ENCODE peak calls at places on chromosome 15, in seven cellular contexts. One of them, this sample, is unnamed.

GRCh38 chr15:77066961-77067690 is 3.8 kb downstream of the TSPAN3 start:
- DNase-seq in breast epithelium: no peak
- DNase-seq in OCI-LY7: no peak
- DNase-seq in cardiac muscle cell: no peak
- DNase-seq in MM.1S: no peak
- DNase-seq in ovary: no peak
- DNase-seq in CD8-positive, alpha-beta T cell: no peak
- DNase-seq in this sample: no peak

GRCh38 chr15:78937132-78937739 is 7.6 kb downstream of the CTSH start:
- DNase-seq in cardiac muscle cell: peak; percentile 86
- DNase-seq in CD8-positive, alpha-beta T cell: no peak
- DNase-seq in breast epithelium: no peak
- DNase-seq in MM.1S: no peak
- DNase-seq in OCI-LY7: no peak
- DNase-seq in ovary: peak; percentile 63
- DNase-seq in this sample: peak; percentile 45

GRCh38 chr15:77821188-77821958 is 188.7 kb upstream of the LINGO1 start:
- DNase-seq in OCI-LY7: peak; percentile 64
- DNase-seq in breast epithelium: peak; percentile 24
- DNase-seq in cardiac muscle cell: peak; percentile 72
- DNase-seq in ovary: peak; percentile 33
- DNase-seq in CD8-positive, alpha-beta T cell: no peak
- DNase-seq in MM.1S: peak; percentile 57
- DNase-seq in this sample: peak; percentile 65

GRCh38 chr15:29774900-29775299 is 47.4 kb downstream of the TJP1 start:
- DNase-seq in CD8-positive, alpha-beta T cell: no peak
- DNase-seq in breast epithelium: no peak
- DNase-seq in OCI-LY7: no peak
- DNase-seq in cardiac muscle cell: peak; percentile 57
- DNase-seq in MM.1S: no peak
- DNase-seq in ovary: no peak
- DNase-seq in this sample: peak; percentile 42

GRCh38 chr15:69976366-69976994 is 121.2 kb downstream of the TLE3 start:
- DNase-seq in OCI-LY7: peak; percentile 81
- DNase-seq in CD8-positive, alpha-beta T cell: peak; percentile 59
- DNase-seq in cardiac muscle cell: peak; percentile 72
- DNase-seq in ovary: no peak
- DNase-seq in breast epithelium: no peak
- DNase-seq in MM.1S: peak; percentile 69
- DNase-seq in this sample: peak; percentile 64

GRCh38 chr15:51077565-51078153 is 17.0 kb downstream of the TNFAIP8L3 start:
- DNase-seq in CD8-positive, alpha-beta T cell: peak; percentile 55
- DNase-seq in breast epithelium: peak; percentile 27
- DNase-seq in MM.1S: peak; percentile 77
- DNase-seq in cardiac muscle cell: peak; percentile 86
- DNase-seq in ovary: peak; percentile 89
- DNase-seq in OCI-LY7: peak; percentile 78
- DNase-seq in this sample: peak; percentile 68

GRCh38 chr15:67164401-67164791 is 90.1 kb downstream of the AAGAB start:
- DNase-seq in MM.1S: no peak
- DNase-seq in OCI-LY7: no peak
- DNase-seq in breast epithelium: no peak
- DNase-seq in cardiac muscle cell: peak; percentile 35
- DNase-seq in CD8-positive, alpha-beta T cell: no peak
- DNase-seq in ovary: peak; percentile 36
- DNase-seq in this sample: peak; percentile 61

GRCh38 chr15:86773766-86774165 is 694.1 kb downstream of the AGBL1 start:
- DNase-seq in OCI-LY7: no peak
- DNase-seq in MM.1S: no peak
- DNase-seq in CD8-positive, alpha-beta T cell: no peak
- DNase-seq in ovary: no peak
- DNase-seq in cardiac muscle cell: no peak
- DNase-seq in breast epithelium: no peak
- DNase-seq in this sample: no peak

GRCh38 chr15:91508633-91509032 is 344.9 kb upstream of the SLCO3A1 start:
- DNase-seq in ovary: no peak
- DNase-seq in cardiac muscle cell: peak; percentile 20
- DNase-seq in CD8-positive, alpha-beta T cell: no peak
- DNase-seq in breast epithelium: no peak
- DNase-seq in MM.1S: no peak
- DNase-seq in OCI-LY7: no peak
- DNase-seq in this sample: no peak

GRCh38 chr15:74333093-74333492 is 34.4 kb downstream of the CYP11A1 start:
- DNase-seq in OCI-LY7: no peak
- DNase-seq in MM.1S: no peak
- DNase-seq in ovary: peak; percentile 11
- DNase-seq in cardiac muscle cell: no peak
- DNase-seq in CD8-positive, alpha-beta T cell: no peak
- DNase-seq in breast epithelium: no peak
- DNase-seq in this sample: no peak

GRCh38 chr15:44147636-44148035 is 47.4 kb downstream of the FRMD5 start:
- DNase-seq in breast epithelium: no peak
- DNase-seq in OCI-LY7: no peak
- DNase-seq in cardiac muscle cell: no peak
- DNase-seq in MM.1S: no peak
- DNase-seq in CD8-positive, alpha-beta T cell: no peak
- DNase-seq in ovary: no peak
- DNase-seq in this sample: no peak

GRCh38 chr15:35499723-35500122 is 46.2 kb downstream of the DPH6 start:
- DNase-seq in ovary: no peak
- DNase-seq in cardiac muscle cell: no peak
- DNase-seq in MM.1S: no peak
- DNase-seq in breast epithelium: no peak
- DNase-seq in CD8-positive, alpha-beta T cell: no peak
- DNase-seq in OCI-LY7: no peak
- DNase-seq in this sample: no peak

GRCh38 chr15:26667222-26667988 is 105.5 kb downstream of the GABRB3 start:
- DNase-seq in MM.1S: no peak
- DNase-seq in CD8-positive, alpha-beta T cell: no peak
- DNase-seq in breast epithelium: peak; percentile 22
- DNase-seq in ovary: no peak
- DNase-seq in cardiac muscle cell: no peak
- DNase-seq in OCI-LY7: no peak
- DNase-seq in this sample: no peak

GRCh38 chr15:36347272-36347864 is 232.1 kb upstream of the CDIN1 start:
- DNase-seq in MM.1S: no peak
- DNase-seq in ovary: no peak
- DNase-seq in OCI-LY7: no peak
- DNase-seq in cardiac muscle cell: no peak
- DNase-seq in CD8-positive, alpha-beta T cell: no peak
- DNase-seq in breast epithelium: no peak
- DNase-seq in this sample: no peak

GRCh38 chr15:67176195-67176971 is 78.1 kb downstream of the AAGAB start:
- DNase-seq in ovary: peak; percentile 22
- DNase-seq in breast epithelium: no peak
- DNase-seq in MM.1S: no peak
- DNase-seq in CD8-positive, alpha-beta T cell: no peak
- DNase-seq in cardiac muscle cell: no peak
- DNase-seq in OCI-LY7: no peak
- DNase-seq in this sample: no peak

GRCh38 chr15:38373016-38373415 is 80.9 kb upstream of the FAM98B start:
- DNase-seq in breast epithelium: no peak
- DNase-seq in cardiac muscle cell: no peak
- DNase-seq in CD8-positive, alpha-beta T cell: no peak
- DNase-seq in MM.1S: no peak
- DNase-seq in OCI-LY7: no peak
- DNase-seq in ovary: no peak
- DNase-seq in this sample: no peak

GRCh38 chr15:87924433-87924832 is 332.1 kb downstream of the NTRK3 start:
- DNase-seq in breast epithelium: no peak
- DNase-seq in cardiac muscle cell: no peak
- DNase-seq in MM.1S: no peak
- DNase-seq in OCI-LY7: no peak
- DNase-seq in ovary: no peak
- DNase-seq in CD8-positive, alpha-beta T cell: no peak
- DNase-seq in this sample: no peak

GRCh38 chr15:51004103-51004536 is 90.6 kb downstream of the TNFAIP8L3 start:
- DNase-seq in CD8-positive, alpha-beta T cell: no peak
- DNase-seq in breast epithelium: no peak
- DNase-seq in OCI-LY7: no peak
- DNase-seq in cardiac muscle cell: peak; percentile 57
- DNase-seq in MM.1S: no peak
- DNase-seq in ovary: no peak
- DNase-seq in this sample: peak; percentile 85

GRCh38 chr15:73265536-73266153 is 103.1 kb downstream of the HCN4 start:
- DNase-seq in OCI-LY7: peak; percentile 46
- DNase-seq in MM.1S: peak; percentile 68
- DNase-seq in CD8-positive, alpha-beta T cell: peak; percentile 59
- DNase-seq in ovary: peak; percentile 28
- DNase-seq in breast epithelium: no peak
- DNase-seq in cardiac muscle cell: peak; percentile 66
- DNase-seq in this sample: peak; percentile 66

GRCh38 chr15:73268457-73268856 is 100.3 kb downstream of the HCN4 start:
- DNase-seq in MM.1S: no peak
- DNase-seq in cardiac muscle cell: no peak
- DNase-seq in ovary: no peak
- DNase-seq in OCI-LY7: no peak
- DNase-seq in breast epithelium: no peak
- DNase-seq in CD8-positive, alpha-beta T cell: no peak
- DNase-seq in this sample: no peak

GRCh38 chr15:73270366-73271097 is 98.2 kb downstream of the HCN4 start:
- DNase-seq in ovary: no peak
- DNase-seq in breast epithelium: no peak
- DNase-seq in CD8-positive, alpha-beta T cell: no peak
- DNase-seq in OCI-LY7: no peak
- DNase-seq in cardiac muscle cell: no peak
- DNase-seq in MM.1S: no peak
- DNase-seq in this sample: no peak

DNA sequence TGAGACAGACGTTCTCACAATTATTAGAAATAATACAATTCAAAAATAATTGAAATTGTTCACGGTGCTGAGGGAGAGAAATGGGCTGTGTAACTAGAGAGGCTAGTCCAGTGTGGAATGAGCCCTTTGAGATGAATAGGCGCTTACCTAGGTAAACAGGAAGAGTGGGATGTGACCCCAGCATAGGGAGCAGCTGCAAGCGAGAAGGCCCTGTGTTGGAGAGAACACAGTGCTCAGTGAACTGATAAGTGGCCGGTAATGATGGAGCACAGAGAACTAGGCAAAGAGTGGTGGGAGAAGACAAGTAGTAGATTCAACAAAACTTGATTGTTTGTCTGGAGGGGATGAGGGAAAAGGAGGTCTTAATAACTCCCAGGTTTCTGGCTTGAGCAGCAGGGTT is 103.9 kb downstream of the HCN4 start:
- DNase-seq in CD8-positive, alpha-beta T cell: no peak
- DNase-seq in MM.1S: no peak
- DNase-seq in breast epithelium: no peak
- DNase-seq in ovary: no peak
- DNase-seq in OCI-LY7: no peak
- DNase-seq in cardiac muscle cell: no peak
- DNase-seq in this sample: no peak
- H3K4me3 ChIP-seq in CD8-positive, alpha-beta T cell: no peak overlapping the region
- H3K4me3 ChIP-seq in MM.1S: no peak overlapping the region
- H3K4me3 ChIP-seq in breast epithelium: no peak overlapping the region
- H3K4me3 ChIP-seq in ovary: no peak overlapping the region
- H3K4me3 ChIP-seq in OCI-LY7: no peak overlapping the region
- H3K4me3 ChIP-seq in cardiac muscle cell: no peak overlapping the region
- H3K4me3 ChIP-seq in this sample: no peak overlapping the region

GRCh38 chr15:30901889-30902288 is 1.8 kb upstream of the FAN1 start:
- DNase-seq in MM.1S: no peak
- DNase-seq in ovary: no peak
- DNase-seq in OCI-LY7: no peak
- DNase-seq in breast epithelium: no peak
- DNase-seq in cardiac muscle cell: no peak
- DNase-seq in CD8-positive, alpha-beta T cell: no peak
- DNase-seq in this sample: no peak
- TF ChIP-seq CTCF in MM.1S: no peak
- TF ChIP-seq CTCF in ovary: no peak
- TF ChIP-seq CTCF in OCI-LY7: no peak
- TF ChIP-seq CTCF in breast epithelium: no peak
- TF ChIP-seq CTCF in cardiac muscle cell: no peak
- TF ChIP-seq CTCF in CD8-positive, alpha-beta T cell: no peak
- TF ChIP-seq CTCF in this sample: no peak

GRCh38 chr15:80207887-80208286 is 44.1 kb downstream of the CTXND1 start:
- DNase-seq in cardiac muscle cell: peak; percentile 70
- DNase-seq in ovary: no peak
- DNase-seq in OCI-LY7: no peak
- DNase-seq in breast epithelium: no peak
- DNase-seq in CD8-positive, alpha-beta T cell: no peak
- DNase-seq in MM.1S: no peak
- DNase-seq in this sample: peak; percentile 6

GRCh38 chr15:80214979-80215378 is 37.0 kb downstream of the CTXND1 start:
- DNase-seq in OCI-LY7: no peak
- DNase-seq in breast epithelium: no peak
- DNase-seq in cardiac muscle cell: no peak
- DNase-seq in CD8-positive, alpha-beta T cell: no peak
- DNase-seq in ovary: no peak
- DNase-seq in MM.1S: no peak
- DNase-seq in this sample: no peak

GRCh38 chr15:80208758-80209734 is 43.0 kb downstream of the CTXND1 start:
- DNase-seq in CD8-positive, alpha-beta T cell: no peak
- DNase-seq in OCI-LY7: no peak
- DNase-seq in MM.1S: no peak
- DNase-seq in ovary: no peak
- DNase-seq in breast epithelium: no peak
- DNase-seq in cardiac muscle cell: no peak
- DNase-seq in this sample: no peak

GRCh38 chr15:80211976-80212375 is 40.0 kb downstream of the CTXND1 start:
- DNase-seq in OCI-LY7: no peak
- DNase-seq in ovary: no peak
- DNase-seq in MM.1S: no peak
- DNase-seq in breast epithelium: no peak
- DNase-seq in CD8-positive, alpha-beta T cell: no peak
- DNase-seq in cardiac muscle cell: no peak
- DNase-seq in this sample: no peak

GRCh38 chr15:80210612-80211554 is 41.1 kb downstream of the CTXND1 start:
- DNase-seq in cardiac muscle cell: no peak
- DNase-seq in CD8-positive, alpha-beta T cell: no peak
- DNase-seq in OCI-LY7: peak; percentile 36
- DNase-seq in ovary: no peak
- DNase-seq in MM.1S: no peak
- DNase-seq in breast epithelium: no peak
- DNase-seq in this sample: no peak
- H3K4me3 ChIP-seq in cardiac muscle cell: no peak overlapping the region
- H3K4me3 ChIP-seq in CD8-positive, alpha-beta T cell: no peak overlapping the region
- H3K4me3 ChIP-seq in OCI-LY7: no peak overlapping the region
- H3K4me3 ChIP-seq in ovary: no peak overlapping the region
- H3K4me3 ChIP-seq in MM.1S: no peak overlapping the region
- H3K4me3 ChIP-seq in breast epithelium: no peak overlapping the region
- H3K4me3 ChIP-seq in this sample: no peak overlapping the region

GRCh38 chr15:68349173-68349572 is 71.6 kb downstream of the FEM1B start:
- DNase-seq in breast epithelium: no peak
- DNase-seq in CD8-positive, alpha-beta T cell: no peak
- DNase-seq in MM.1S: no peak
- DNase-seq in cardiac muscle cell: peak; percentile 66
- DNase-seq in OCI-LY7: no peak
- DNase-seq in ovary: no peak
- DNase-seq in this sample: peak; percentile 51

GRCh38 chr15:68348064-68348463 is 70.5 kb downstream of the FEM1B start:
- DNase-seq in OCI-LY7: no peak
- DNase-seq in CD8-positive, alpha-beta T cell: no peak
- DNase-seq in MM.1S: no peak
- DNase-seq in cardiac muscle cell: no peak
- DNase-seq in ovary: no peak
- DNase-seq in breast epithelium: no peak
- DNase-seq in this sample: no peak

GRCh38 chr15:68346986-68347385 is 69.4 kb downstream of the FEM1B start:
- DNase-seq in OCI-LY7: no peak
- DNase-seq in ovary: no peak
- DNase-seq in MM.1S: no peak
- DNase-seq in cardiac muscle cell: no peak
- DNase-seq in CD8-positive, alpha-beta T cell: no peak
- DNase-seq in breast epithelium: no peak
- DNase-seq in this sample: no peak

GRCh38 chr15:68348601-68349000 is 71.1 kb downstream of the FEM1B start:
- DNase-seq in MM.1S: no peak
- DNase-seq in ovary: no peak
- DNase-seq in breast epithelium: no peak
- DNase-seq in OCI-LY7: no peak
- DNase-seq in cardiac muscle cell: no peak
- DNase-seq in CD8-positive, alpha-beta T cell: no peak
- DNase-seq in this sample: no peak

GRCh38 chr15:68347392-68347791 is 69.8 kb downstream of the FEM1B start:
- DNase-seq in breast epithelium: no peak
- DNase-seq in MM.1S: no peak
- DNase-seq in OCI-LY7: no peak
- DNase-seq in CD8-positive, alpha-beta T cell: no peak
- DNase-seq in cardiac muscle cell: no peak
- DNase-seq in ovary: no peak
- DNase-seq in this sample: peak; percentile 42
- TF ChIP-seq CTCF in breast epithelium: no peak
- TF ChIP-seq CTCF in MM.1S: no peak
- TF ChIP-seq CTCF in OCI-LY7: no peak
- TF ChIP-seq CTCF in CD8-positive, alpha-beta T cell: no peak
- TF ChIP-seq CTCF in cardiac muscle cell: no peak
- TF ChIP-seq CTCF in ovary: no peak
- TF ChIP-seq CTCF in this sample: no peak

This sample was measured in cardiac fibroblast.